ENCODE peak calls at places on chromosomes 1 and 21, in five cellular contexts. O is upper lobe of left lung, B is GM12878, Z is HepG2, G is K562. P is an unnamed sample.

GRCh38 chr1:245599413-245600174 is 444.8 kb downstream of the KIF26B start:
- ATAC-seq in O (peak; percentile 90), B (peak; percentile 55), Z (no peak), G (peak; percentile 68), P (peak; percentile 88)

GRCh38 chr1:117671781-117672501 is 66.1 kb downstream of the TENT5C start:
- ATAC-seq in O (peak; percentile 86), B (no peak), Z (peak; percentile 90), G (peak; percentile 86), P (peak; percentile 71)

GRCh38 chr1:94104776-94105462 is 16.0 kb downstream of the ABCA4 start:
- ATAC-seq in O (no peak), B (no peak), Z (no peak), G (no peak), P (no peak)

GRCh38 chr1:228478912-228479665 is 8.1 kb upstream of the RNF187 start:
- ATAC-seq in O (peak; percentile 44), B (peak; percentile 75), Z (peak; percentile 62), G (peak; percentile 52), P (no peak)

GRCh38 chr1:158153781-158154444 is 26.8 kb upstream of the CD1D start:
- ATAC-seq in O (no peak), B (no peak), Z (no peak), G (no peak), P (no peak)

GRCh38 chr1:215032911-215033310 is 49.6 kb upstream of the KCNK2 start:
- ATAC-seq in O (no peak), B (no peak), Z (no peak), G (no peak), P (no peak)

GRCh38 chr21:25457946-25458345 is 149.3 kb downstream of the MRPL39 start:
- ATAC-seq in O (no peak), B (peak; percentile 3), Z (no peak), G (no peak), P (no peak)

GRCh38 chr1:240188139-240188538 is 96.5 kb downstream of the FMN2 start:
- ATAC-seq in O (no peak), B (no peak), Z (no peak), G (no peak), P (no peak)

GRCh38 chr21:43341349-43342163 is 85.4 kb downstream of the SIK1 start:
- ATAC-seq in O (no peak), B (no peak), Z (no peak), G (no peak), P (no peak)

GRCh38 chr1:78132174-78132972 is 86.6 kb downstream of the GIPC2 start:
- ATAC-seq in O (no peak), B (peak; percentile 59), Z (no peak), G (no peak), P (no peak)

GRCh38 chr1:175343945-175344344 is 151.4 kb upstream of the KIAA0040 start:
- ATAC-seq in O (no peak), B (no peak), Z (no peak), G (no peak), P (no peak)

GRCh38 chr1:175341631-175342429 is 149.3 kb upstream of the KIAA0040 start:
- ATAC-seq in O (no peak), B (no peak), Z (no peak), G (no peak), P (no peak)

GRCh38 chr1:175338447-175339135 is 146.0 kb upstream of the KIAA0040 start:
- ATAC-seq in O (no peak), B (peak; percentile 99), Z (peak; percentile 96), G (peak; percentile 98), P (no peak)
- TF ChIP-seq EP300 in O (no peak), B (no peak), Z (no peak), G (no peak), P (no peak)

GRCh38 chr1:221897312-221897711 is 155.4 kb upstream of the DUSP10 start:
- ATAC-seq in O (no peak), B (no peak), Z (no peak), G (no peak), P (peak; percentile 67)
- TF ChIP-seq POLR2AphosphoS5 in O (no peak), B (no peak), Z (no peak), G (no peak), P (no peak)

DNA sequence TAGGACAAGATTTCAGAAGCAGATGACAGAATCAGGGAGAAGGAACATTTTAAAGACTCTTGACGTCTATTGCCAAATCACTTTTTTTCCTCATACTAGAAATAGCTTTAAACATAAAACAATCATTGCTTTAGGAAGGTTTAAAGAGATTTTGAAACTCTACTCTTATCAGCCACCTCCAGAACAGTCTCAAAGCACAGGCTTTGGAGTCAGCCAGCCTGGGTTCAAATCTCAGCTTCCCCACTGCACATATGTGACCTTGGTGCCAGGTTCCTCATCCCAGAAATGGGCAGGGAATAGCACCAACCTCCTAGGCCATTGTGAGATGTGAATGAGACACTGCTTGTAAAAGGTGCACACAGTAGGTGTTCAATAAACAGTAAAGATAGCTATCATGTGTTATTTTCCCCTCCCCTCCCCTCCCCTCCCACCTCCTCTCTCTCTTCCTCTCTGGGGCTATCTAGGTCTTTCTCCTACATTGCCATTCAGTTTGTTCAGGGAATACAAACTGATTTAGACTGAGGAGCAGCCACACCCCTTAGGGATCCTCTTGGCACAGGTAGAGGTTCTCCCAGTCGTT is 20.6 kb downstream of the SPOCD1 start:
- ATAC-seq in O (no peak), B (no peak), Z (no peak), G (no peak), P (no peak)
- H3K4me3 ChIP-seq in O (no peak overlapping the region), B (no peak overlapping the region), Z (no peak overlapping the region), G (no peak overlapping the region), P (no peak overlapping the region)

GRCh38 chr1:25255711-25256577 is 8.7 kb upstream of the RSRP1 start:
- ATAC-seq in O (no peak), B (no peak), Z (no peak), G (peak; percentile 25), P (no peak)
- TF ChIP-seq EP300 in O (no peak), B (no peak), Z (no peak), G (no peak), P (no peak)

GRCh38 chr21:45040114-45040715 is 34.2 kb upstream of the ADARB1 start:
- ATAC-seq in O (no peak), B (no peak), Z (peak; percentile 80), G (no peak), P (no peak)

GRCh38 chr21:45042664-45043161 is 31.7 kb upstream of the ADARB1 start:
- ATAC-seq in O (no peak), B (no peak), Z (no peak), G (no peak), P (no peak)

GRCh38 chr21:45040739-45041138 is 33.6 kb upstream of the ADARB1 start:
- ATAC-seq in O (no peak), B (no peak), Z (peak; percentile 53), G (no peak), P (peak; percentile 7)

GRCh38 chr21:45041984-45042663 is 32.3 kb upstream of the ADARB1 start:
- ATAC-seq in O (no peak), B (no peak), Z (no peak), G (no peak), P (no peak)

DNA sequence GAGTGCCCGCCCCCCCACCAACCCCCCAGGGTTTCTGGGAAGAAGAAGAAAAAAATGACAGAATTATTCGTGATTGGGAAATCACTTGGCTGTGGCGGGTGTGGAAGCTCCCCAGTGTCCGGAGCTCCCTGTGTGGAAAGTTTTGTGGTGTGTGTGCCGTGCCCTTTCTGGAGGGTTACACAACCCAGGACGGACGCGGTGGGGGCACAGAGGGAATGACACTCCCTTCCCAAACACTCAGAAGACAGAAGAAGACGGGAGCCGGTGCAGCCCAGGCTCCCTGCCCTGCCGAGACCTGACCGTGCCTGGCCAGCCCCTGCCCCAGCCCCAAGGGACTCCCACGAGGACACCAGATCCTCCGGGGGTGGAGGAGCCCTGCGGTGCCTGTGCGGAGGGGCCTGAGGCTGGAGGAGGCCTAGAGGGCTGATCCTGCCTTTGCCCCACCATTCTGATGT is 33.0 kb upstream of the ADARB1 start:
- ATAC-seq in O (peak; percentile 90), B (no peak), Z (no peak), G (peak; percentile 52), P (peak; percentile 97)
- TF ChIP-seq POLR2AphosphoS5 in O (peak; percentile 78), B (no peak), Z (no peak), G (no peak), P (peak; percentile 88)

GRCh38 chr1:65003316-65003664 is 36.9 kb upstream of the JAK1 start:
- ATAC-seq in O (no peak), B (no peak), Z (peak; percentile 50), G (no peak), P (no peak)
- H3K4me3 ChIP-seq in O (peak overlapping the region; percentile 59), B (no peak overlapping the region), Z (peak overlapping the region; percentile 74), G (no peak overlapping the region), P (peak overlapping the region; percentile 60)

DNA sequence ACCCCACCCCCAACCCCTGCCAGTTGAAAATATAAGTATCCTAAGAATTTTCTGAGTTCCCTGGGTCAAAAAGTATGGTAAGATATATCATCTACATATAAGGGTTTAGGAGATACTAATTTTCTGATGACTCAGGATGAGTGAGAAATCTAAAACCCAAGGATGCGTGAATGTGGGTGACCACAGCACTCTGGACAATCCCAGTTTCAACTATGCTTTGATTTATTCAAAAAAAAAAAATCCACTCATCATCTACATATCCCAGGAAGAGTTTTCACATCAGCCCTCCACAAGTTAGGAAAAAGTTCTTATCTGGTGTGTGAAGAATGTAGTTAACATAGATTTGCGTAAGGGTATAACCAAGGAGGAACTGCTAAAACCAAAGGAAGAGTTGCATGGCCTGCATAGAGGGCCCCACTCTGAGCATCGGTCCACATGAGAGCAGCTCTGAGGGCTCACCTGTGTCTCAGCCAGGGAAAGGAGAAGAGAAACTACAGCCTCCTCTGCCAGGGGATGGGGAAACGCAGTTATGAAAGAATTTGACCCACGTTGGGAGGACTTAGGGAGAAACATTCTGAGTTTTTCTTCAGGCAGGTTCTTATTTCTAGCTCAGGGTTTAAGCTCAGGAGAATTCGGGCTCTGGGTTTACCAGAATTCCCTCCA is 18.8 kb downstream of the LAMB3 start:
- ATAC-seq in O (no peak), B (peak; percentile 79), Z (no peak), G (no peak), P (no peak)
- TF ChIP-seq EP300 in O (no peak), B (no peak), Z (no peak), G (no peak), P (no peak)